ENCODE peak calls at places on chromosomes 4 and X, in ten cellular contexts. V, K, L, G, J, W, R, X, N and S are unnamed samples.

GRCh38 chr4:23237771-23238170 is 545.0 kb downstream of the GBA3 start:
- DNase-seq in V (no peak), K (no peak), L (no peak), G (no peak), J (no peak), W (no peak), R (no peak), X (peak), N (no peak), S (peak)

GRCh38 chrX:39855748-39856129 is 242.0 kb downstream of the BCOR start:
- DNase-seq in V (peak), K (peak), L (peak), G (peak), J (peak), W (no peak), R (peak), X (peak), N (peak), S (peak)

GRCh38 chr4:173834151-173834550 is 304.1 kb upstream of the HAND2 start:
- DNase-seq in V (no peak), K (no peak), L (no peak), G (peak), J (no peak), W (no peak), R (no peak), X (peak), N (peak), S (no peak)

GRCh38 chr4:86498560-86499166 is 95.5 kb upstream of the PTPN13 start:
- DNase-seq in V (no peak), K (no peak), L (peak), G (peak), J (peak), W (peak), R (no peak), X (peak), N (peak), S (no peak)

GRCh38 chr4:2424581-2424980 is 5.8 kb downstream of the CFAP99 start:
- DNase-seq in V (no peak), K (no peak), L (no peak), G (no peak), J (no peak), W (no peak), R (no peak), X (no peak), N (no peak), S (no peak)

GRCh38 chr4:14878681-14879080 is 123.6 kb upstream of the CPEB2 start:
- DNase-seq in V (no peak), K (no peak), L (no peak), G (no peak), J (no peak), W (no peak), R (no peak), X (no peak), N (no peak), S (no peak)

GRCh38 chrX:130049821-130050220 is 60.5 kb downstream of the ELF4 start:
- DNase-seq in V (no peak), K (no peak), L (no peak), G (no peak), J (no peak), W (no peak), R (no peak), X (no peak), N (no peak), S (no peak)

GRCh38 chr4:38203609-38204008 is 243.4 kb downstream of the PTTG2 start:
- DNase-seq in V (no peak), K (no peak), L (no peak), G (no peak), J (no peak), W (no peak), R (no peak), X (no peak), N (no peak), S (no peak)

GRCh38 chr4:67861513-67861912 is 22.3 kb downstream of the TMPRSS11D start:
- DNase-seq in V (no peak), K (no peak), L (no peak), G (no peak), J (no peak), W (no peak), R (no peak), X (no peak), N (no peak), S (no peak)

GRCh38 chrX:75151828-75152592 is 4.1 kb downstream of the ABCB7 start:
- DNase-seq in V (no peak), K (no peak), L (no peak), G (no peak), J (no peak), W (no peak), R (no peak), X (no peak), N (no peak), S (no peak)

GRCh38 chr4:5165419-5166369 is 114.4 kb downstream of the STK32B start:
- DNase-seq in V (no peak), K (no peak), L (no peak), G (no peak), J (no peak), W (no peak), R (no peak), X (peak), N (no peak), S (no peak)

GRCh38 chrX:153719238-153719637 is 4.9 kb downstream of the BCAP31 start:
- DNase-seq in V (no peak), K (no peak), L (no peak), G (no peak), J (no peak), W (no peak), R (no peak), X (no peak), N (no peak), S (no peak)

GRCh38 chr4:123599920-123600394 is 203.4 kb downstream of the SPRY1 start:
- DNase-seq in V (no peak), K (peak), L (no peak), G (peak), J (no peak), W (no peak), R (peak), X (peak), N (no peak), S (no peak)

GRCh38 chr4:139841464-139842195 is 176.0 kb downstream of the MGST2 start:
- DNase-seq in V (no peak), K (no peak), L (peak), G (no peak), J (no peak), W (no peak), R (no peak), X (no peak), N (no peak), S (no peak)

GRCh38 chr4:2804973-2805501 is 12.2 kb downstream of the SH3BP2 start:
- DNase-seq in V (no peak), K (no peak), L (no peak), G (no peak), J (no peak), W (no peak), R (no peak), X (no peak), N (no peak), S (no peak)

GRCh38 chr4:104099141-104099540 is 379.4 kb upstream of the TACR3 start:
- DNase-seq in V (no peak), K (no peak), L (no peak), G (no peak), J (no peak), W (no peak), R (no peak), X (no peak), N (no peak), S (no peak)

GRCh38 chr4:142408003-142408441 is 438.1 kb downstream of the INPP4B start:
- DNase-seq in V (no peak), K (no peak), L (no peak), G (no peak), J (no peak), W (no peak), R (no peak), X (no peak), N (peak), S (no peak)

GRCh38 chr4:1290165-1290977 is 680 bp downstream of the MAEA start:
- DNase-seq in V (no peak), K (no peak), L (no peak), G (peak), J (no peak), W (no peak), R (no peak), X (no peak), N (no peak), S (no peak)

GRCh38 chr4:10623241-10623640 is 61.3 kb downstream of the CLNK start:
- DNase-seq in V (no peak), K (no peak), L (no peak), G (no peak), J (no peak), W (no peak), R (no peak), X (no peak), N (peak), S (no peak)

GRCh38 chrX:74925210-74926088 is at the start of gene NEXMIF:
- DNase-seq in V (no peak), K (peak), L (peak), G (peak), J (peak), W (no peak), R (peak), X (no peak), N (no peak), S (peak)

GRCh38 chrX:127302841-127303240 is 483.3 kb downstream of the PRR32 start:
- DNase-seq in V (no peak), K (no peak), L (no peak), G (no peak), J (no peak), W (no peak), R (no peak), X (no peak), N (no peak), S (no peak)

GRCh38 chr4:124631760-124632159 is 80.8 kb downstream of the ANKRD50 start:
- DNase-seq in V (no peak), K (no peak), L (no peak), G (peak), J (no peak), W (peak), R (no peak), X (peak), N (peak), S (no peak)

GRCh38 chr4:176011523-176011922 is 54.1 kb upstream of the WDR17 start:
- DNase-seq in V (no peak), K (no peak), L (no peak), G (no peak), J (no peak), W (no peak), R (no peak), X (no peak), N (no peak), S (no peak)

GRCh38 chr4:85741421-85741820 is 266.5 kb downstream of the ARHGAP24 start:
- DNase-seq in V (no peak), K (no peak), L (no peak), G (no peak), J (no peak), W (no peak), R (no peak), X (no peak), N (no peak), S (no peak)

GRCh38 chr4:2515835-2516550 is 20.5 kb upstream of the FAM193A start:
- DNase-seq in V (no peak), K (no peak), L (no peak), G (no peak), J (no peak), W (no peak), R (no peak), X (no peak), N (no peak), S (no peak)

GRCh38 chr4:119296356-119296755 is 25.6 kb downstream of the FABP2 start:
- DNase-seq in V (no peak), K (no peak), L (no peak), G (no peak), J (no peak), W (no peak), R (no peak), X (no peak), N (no peak), S (no peak)

GRCh38 chr4:40923326-40924095 is 173.8 kb downstream of the NSUN7 start:
- DNase-seq in V (no peak), K (no peak), L (no peak), G (no peak), J (no peak), W (no peak), R (no peak), X (no peak), N (no peak), S (no peak)